ENCODE peak calls at places on chromosomes 1 and 21, in six cellular contexts. One of them, this sample, is unnamed.

GRCh38 chr21:35212393-35213127 is 163.5 kb upstream of the RUNX1 start:
- DNase-seq in H9: no peak
- DNase-seq in mesenchymal stem cell: peak
- DNase-seq in H1: no peak
- DNase-seq in neuronal stem cell: no peak
- DNase-seq in IMR-90: peak
- DNase-seq in this sample: no peak

GRCh38 chr1:48013270-48013669 is 16.1 kb upstream of the TRABD2B start:
- DNase-seq in IMR-90: no peak
- DNase-seq in mesenchymal stem cell: no peak
- DNase-seq in neuronal stem cell: no peak
- DNase-seq in H1: no peak
- DNase-seq in H9: no peak
- DNase-seq in this sample: no peak

GRCh38 chr1:165695011-165695410 is 3.4 kb downstream of the ALDH9A1 start:
- DNase-seq in H9: no peak
- DNase-seq in neuronal stem cell: no peak
- DNase-seq in H1: no peak
- DNase-seq in IMR-90: no peak
- DNase-seq in mesenchymal stem cell: no peak
- DNase-seq in this sample: no peak

GRCh38 chr21:19011448-19011847 is 607.9 kb upstream of the TMPRSS15 start:
- DNase-seq in neuronal stem cell: no peak
- DNase-seq in H9: no peak
- DNase-seq in IMR-90: no peak
- DNase-seq in mesenchymal stem cell: no peak
- DNase-seq in H1: no peak
- DNase-seq in this sample: no peak

GRCh38 chr1:87399701-87400100 is 71.0 kb downstream of the LMO4 start:
- DNase-seq in IMR-90: no peak
- DNase-seq in neuronal stem cell: no peak
- DNase-seq in H9: no peak
- DNase-seq in H1: no peak
- DNase-seq in mesenchymal stem cell: no peak
- DNase-seq in this sample: no peak

GRCh38 chr1:216750962-216751361 is 27.7 kb upstream of the ESRRG start:
- DNase-seq in H9: no peak
- DNase-seq in H1: no peak
- DNase-seq in IMR-90: no peak
- DNase-seq in neuronal stem cell: no peak
- DNase-seq in mesenchymal stem cell: no peak
- DNase-seq in this sample: no peak

GRCh38 chr1:85570446-85571180 is 9.9 kb upstream of the CCN1 start:
- DNase-seq in H1: peak
- DNase-seq in IMR-90: no peak
- DNase-seq in mesenchymal stem cell: peak
- DNase-seq in neuronal stem cell: no peak
- DNase-seq in H9: no peak
- DNase-seq in this sample: peak

GRCh38 chr1:161367684-161368398 is at the start of gene CFAP126:
- DNase-seq in IMR-90: peak
- DNase-seq in H1: no peak
- DNase-seq in H9: peak
- DNase-seq in neuronal stem cell: no peak
- DNase-seq in mesenchymal stem cell: peak
- DNase-seq in this sample: peak

GRCh38 chr1:235954306-235955283 is 87.9 kb upstream of the LYST start:
- DNase-seq in neuronal stem cell: no peak
- DNase-seq in IMR-90: peak
- DNase-seq in H9: no peak
- DNase-seq in mesenchymal stem cell: peak
- DNase-seq in H1: no peak
- DNase-seq in this sample: no peak

GRCh38 chr1:88014126-88014525 is 669.9 kb upstream of the PKN2 start:
- DNase-seq in IMR-90: no peak
- DNase-seq in H9: no peak
- DNase-seq in mesenchymal stem cell: no peak
- DNase-seq in neuronal stem cell: no peak
- DNase-seq in H1: no peak
- DNase-seq in this sample: no peak

GRCh38 chr1:29651684-29652665 is 415.7 kb downstream of the PTPRU start:
- DNase-seq in mesenchymal stem cell: no peak
- DNase-seq in IMR-90: no peak
- DNase-seq in neuronal stem cell: no peak
- DNase-seq in H1: peak
- DNase-seq in H9: peak
- DNase-seq in this sample: no peak

GRCh38 chr1:15755643-15756040 is 3.0 kb upstream of the FBLIM1 start:
- DNase-seq in H1: no peak
- DNase-seq in H9: peak
- DNase-seq in neuronal stem cell: no peak
- DNase-seq in IMR-90: no peak
- DNase-seq in mesenchymal stem cell: no peak
- DNase-seq in this sample: no peak

GRCh38 chr1:222904451-222904850 is 89.6 kb downstream of the DISP1 start:
- DNase-seq in neuronal stem cell: no peak
- DNase-seq in H1: no peak
- DNase-seq in mesenchymal stem cell: no peak
- DNase-seq in IMR-90: no peak
- DNase-seq in H9: no peak
- DNase-seq in this sample: no peak

GRCh38 chr1:64100791-64101190 is 102.6 kb upstream of the UBE2U start:
- DNase-seq in H9: no peak
- DNase-seq in mesenchymal stem cell: no peak
- DNase-seq in H1: no peak
- DNase-seq in neuronal stem cell: no peak
- DNase-seq in IMR-90: peak
- DNase-seq in this sample: no peak

DNA sequence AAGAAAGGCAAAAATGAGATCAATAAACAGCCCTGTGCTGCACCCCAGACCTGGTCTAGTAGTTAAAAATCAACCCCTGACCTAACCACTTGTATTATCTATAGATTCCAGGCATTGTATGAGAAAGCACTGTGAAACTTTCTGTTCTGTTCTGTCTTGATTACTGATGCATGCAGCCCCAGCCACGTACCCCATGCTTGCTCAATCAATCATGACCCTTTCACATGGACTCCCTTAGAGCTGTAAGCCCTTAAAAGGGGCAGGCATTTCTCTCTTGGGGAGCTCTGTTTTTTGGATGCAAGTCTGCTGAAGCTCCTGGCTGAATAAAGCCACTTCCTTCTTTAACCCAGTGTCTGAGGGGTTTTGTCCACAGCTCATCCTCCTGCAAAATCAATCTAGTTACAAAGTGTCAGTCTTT is 24.2 kb upstream of the CD34 start:
- DNase-seq in IMR-90: no peak
- DNase-seq in neuronal stem cell: no peak
- DNase-seq in mesenchymal stem cell: no peak
- DNase-seq in H1: no peak
- DNase-seq in H9: no peak
- DNase-seq in this sample: no peak
- H2BK120ac ChIP-seq in IMR-90: no peak
- H2BK120ac ChIP-seq in neuronal stem cell: no peak
- H2BK120ac ChIP-seq in mesenchymal stem cell: no peak
- H2BK120ac ChIP-seq in H1: no peak
- H2BK120ac ChIP-seq in H9: no peak
- H2BK120ac ChIP-seq in this sample: no peak

GRCh38 chr1:186498071-186498470 is 37.2 kb upstream of the PDC start:
- DNase-seq in mesenchymal stem cell: no peak
- DNase-seq in H1: no peak
- DNase-seq in H9: no peak
- DNase-seq in neuronal stem cell: no peak
- DNase-seq in IMR-90: no peak
- DNase-seq in this sample: peak

GRCh38 chr1:186500804-186501203 is 39.9 kb upstream of the PDC start:
- DNase-seq in neuronal stem cell: no peak
- DNase-seq in mesenchymal stem cell: no peak
- DNase-seq in H1: no peak
- DNase-seq in H9: no peak
- DNase-seq in IMR-90: no peak
- DNase-seq in this sample: no peak

GRCh38 chr1:186499571-186499970 is 38.7 kb upstream of the PDC start:
- DNase-seq in mesenchymal stem cell: peak
- DNase-seq in H1: no peak
- DNase-seq in H9: no peak
- DNase-seq in neuronal stem cell: peak
- DNase-seq in IMR-90: no peak
- DNase-seq in this sample: no peak

GRCh38 chr1:186497651-186498050 is 36.7 kb upstream of the PDC start:
- DNase-seq in H9: no peak
- DNase-seq in neuronal stem cell: no peak
- DNase-seq in IMR-90: no peak
- DNase-seq in H1: no peak
- DNase-seq in mesenchymal stem cell: no peak
- DNase-seq in this sample: no peak

DNA sequence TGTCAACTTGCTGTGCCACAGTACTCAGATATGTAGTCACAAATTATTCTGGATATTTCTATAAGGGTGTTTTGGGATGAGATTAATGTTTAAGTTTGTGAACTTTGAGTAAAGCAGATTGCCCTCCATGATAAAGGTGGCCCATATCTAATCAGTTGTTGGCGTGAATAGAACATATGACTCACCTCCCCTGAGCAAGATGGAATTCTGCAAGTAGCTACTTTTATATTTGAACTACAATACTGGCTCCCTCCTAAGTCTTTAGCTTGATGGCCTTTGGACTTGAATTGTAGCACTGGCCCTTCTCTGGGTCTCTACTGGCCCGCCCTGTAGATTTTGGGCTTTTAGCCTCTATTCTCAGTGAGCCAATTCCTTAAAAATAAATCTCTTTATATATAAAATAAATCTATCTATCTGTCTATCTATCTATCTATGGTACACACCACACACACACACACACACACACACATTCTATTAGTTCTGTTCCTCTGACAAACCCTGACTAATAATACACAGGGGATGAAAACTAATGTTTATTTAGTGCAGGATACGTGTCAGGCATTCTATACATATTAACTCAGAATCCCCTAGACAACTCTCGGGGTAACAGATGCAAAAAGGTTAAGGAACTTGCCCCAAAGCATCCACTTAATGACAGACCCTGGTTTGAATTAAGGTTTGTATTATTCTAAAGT is 37.9 kb upstream of the PDC start:
- DNase-seq in mesenchymal stem cell: peak
- DNase-seq in H9: no peak
- DNase-seq in IMR-90: peak
- DNase-seq in neuronal stem cell: no peak
- DNase-seq in H1: no peak
- DNase-seq in this sample: peak
- H2AFZ ChIP-seq in mesenchymal stem cell: no peak
- H2AFZ ChIP-seq in H9: no peak
- H2AFZ ChIP-seq in IMR-90: no peak
- H2AFZ ChIP-seq in neuronal stem cell: no peak
- H2AFZ ChIP-seq in H1: no peak
- H2AFZ ChIP-seq in this sample: no peak

GRCh38 chr1:155175281-155175926 is 1.8 kb downstream of the TRIM46 start:
- DNase-seq in H9: peak
- DNase-seq in mesenchymal stem cell: no peak
- DNase-seq in IMR-90: no peak
- DNase-seq in neuronal stem cell: no peak
- DNase-seq in H1: no peak
- DNase-seq in this sample: no peak

GRCh38 chr1:155171836-155172731 is 1.0 kb downstream of the KRTCAP2 start:
- DNase-seq in H1: no peak
- DNase-seq in mesenchymal stem cell: no peak
- DNase-seq in neuronal stem cell: no peak
- DNase-seq in H9: no peak
- DNase-seq in IMR-90: no peak
- DNase-seq in this sample: no peak

GRCh38 chr1:155172732-155173477 is at the start of gene KRTCAP2:
- DNase-seq in mesenchymal stem cell: peak
- DNase-seq in H1: peak
- DNase-seq in H9: peak
- DNase-seq in neuronal stem cell: peak
- DNase-seq in IMR-90: peak
- DNase-seq in this sample: peak

GRCh38 chr1:155174334-155175280 is 958 bp downstream of the TRIM46 start:
- DNase-seq in mesenchymal stem cell: peak
- DNase-seq in H1: peak
- DNase-seq in IMR-90: peak
- DNase-seq in H9: peak
- DNase-seq in neuronal stem cell: peak
- DNase-seq in this sample: no peak

GRCh38 chr1:155173478-155174333 is at the start of gene TRIM46:
- DNase-seq in H1: peak
- DNase-seq in mesenchymal stem cell: peak
- DNase-seq in H9: peak
- DNase-seq in IMR-90: peak
- DNase-seq in neuronal stem cell: peak
- DNase-seq in this sample: no peak
- H3K18ac ChIP-seq in H1: peak
- H3K18ac ChIP-seq in mesenchymal stem cell: peak
- H3K18ac ChIP-seq in H9: peak
- H3K18ac ChIP-seq in IMR-90: peak
- H3K18ac ChIP-seq in neuronal stem cell: peak
- H3K18ac ChIP-seq in this sample: peak

GRCh38 chr1:156081174-156082110 is 823 bp downstream of the MEX3A start:
- DNase-seq in neuronal stem cell: no peak
- DNase-seq in mesenchymal stem cell: peak
- DNase-seq in IMR-90: peak
- DNase-seq in H9: no peak
- DNase-seq in H1: no peak
- DNase-seq in this sample: no peak

GRCh38 chr1:156082111-156083091 is at the start of gene MEX3A:
- DNase-seq in IMR-90: peak
- DNase-seq in neuronal stem cell: peak
- DNase-seq in mesenchymal stem cell: peak
- DNase-seq in H1: peak
- DNase-seq in H9: peak
- DNase-seq in this sample: peak

GRCh38 chr1:156079762-156080597 is 2.3 kb downstream of the MEX3A start:
- DNase-seq in neuronal stem cell: no peak
- DNase-seq in mesenchymal stem cell: no peak
- DNase-seq in H1: peak
- DNase-seq in H9: peak
- DNase-seq in IMR-90: no peak
- DNase-seq in this sample: no peak

GRCh38 chr1:156078728-156079127 is 3.5 kb downstream of the MEX3A start:
- DNase-seq in H9: no peak
- DNase-seq in H1: no peak
- DNase-seq in mesenchymal stem cell: no peak
- DNase-seq in neuronal stem cell: no peak
- DNase-seq in IMR-90: no peak
- DNase-seq in this sample: no peak

DNA sequence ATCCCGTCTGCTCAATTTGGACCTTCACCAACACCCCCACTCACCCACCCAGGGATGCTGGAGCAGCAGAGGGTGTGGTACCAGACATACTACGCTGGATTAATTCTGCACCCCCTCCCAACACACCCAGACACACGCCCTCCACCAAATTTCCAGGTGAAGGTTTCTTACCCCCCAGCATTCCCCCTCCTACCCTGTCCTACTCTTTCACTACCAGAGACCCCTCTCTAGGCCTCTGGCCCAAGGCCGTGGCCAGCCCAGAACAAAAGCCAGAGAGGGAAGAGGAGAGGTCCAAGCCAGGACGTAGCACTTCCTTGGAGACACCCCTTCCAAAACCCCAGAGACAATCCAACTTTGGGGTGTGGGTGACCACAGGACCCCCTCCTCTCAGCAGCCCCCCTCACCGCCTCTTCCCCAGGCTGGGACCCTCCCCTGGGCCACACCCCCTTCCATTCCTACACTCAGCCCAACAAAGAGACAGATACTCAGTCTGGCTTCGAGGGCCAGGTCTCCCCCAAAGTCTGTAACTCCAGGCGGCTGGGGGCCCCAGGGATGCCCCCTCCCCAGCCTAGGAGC is 1.6 kb downstream of the MEX3A start:
- DNase-seq in mesenchymal stem cell: no peak
- DNase-seq in H9: no peak
- DNase-seq in IMR-90: no peak
- DNase-seq in neuronal stem cell: no peak
- DNase-seq in H1: no peak
- DNase-seq in this sample: no peak
- H2BK120ac ChIP-seq in mesenchymal stem cell: no peak
- H2BK120ac ChIP-seq in H9: no peak
- H2BK120ac ChIP-seq in IMR-90: peak
- H2BK120ac ChIP-seq in neuronal stem cell: peak
- H2BK120ac ChIP-seq in H1: peak
- H2BK120ac ChIP-seq in this sample: peak